ENCODE peak calls at places on chromosomes 7 and 10, in five cellular contexts. One of them, this sample, is unnamed.

GRCh38 chr7:35366167-35367155 is 112.6 kb upstream of the TBX20 start:
- DNase-seq in left ventricle myocardium inferior: no peak
- DNase-seq in IMR-90: no peak
- DNase-seq in stimulated activated naive CD8-positive, alpha-beta T cell treated with anti-CD3 and anti-CD28 coated beads, Interleukin-15, Interleukin-2, amounts not matched to agents 100 U/mL and 50 U/mL, for 24 hours: no peak
- DNase-seq in ACHN: no peak
- DNase-seq in this sample: no peak

GRCh38 chr10:101485207-101485606 is 102.8 kb downstream of the POLL start:
- DNase-seq in left ventricle myocardium inferior: no peak
- DNase-seq in IMR-90: no peak
- DNase-seq in stimulated activated naive CD8-positive, alpha-beta T cell treated with anti-CD3 and anti-CD28 coated beads, Interleukin-15, Interleukin-2, amounts not matched to agents 100 U/mL and 50 U/mL, for 24 hours: no peak
- DNase-seq in ACHN: no peak
- DNase-seq in this sample: no peak

GRCh38 chr7:3217166-3217565 is 83.9 kb upstream of the SDK1 start:
- DNase-seq in left ventricle myocardium inferior: peak
- DNase-seq in IMR-90: peak
- DNase-seq in stimulated activated naive CD8-positive, alpha-beta T cell treated with anti-CD3 and anti-CD28 coated beads, Interleukin-15, Interleukin-2, amounts not matched to agents 100 U/mL and 50 U/mL, for 24 hours: no peak
- DNase-seq in ACHN: no peak
- DNase-seq in this sample: peak

GRCh38 chr10:60414877-60415585 is 25.4 kb upstream of the ANK3 start:
- DNase-seq in left ventricle myocardium inferior: no peak
- DNase-seq in IMR-90: peak
- DNase-seq in stimulated activated naive CD8-positive, alpha-beta T cell treated with anti-CD3 and anti-CD28 coated beads, Interleukin-15, Interleukin-2, amounts not matched to agents 100 U/mL and 50 U/mL, for 24 hours: no peak
- DNase-seq in ACHN: peak
- DNase-seq in this sample: peak

GRCh38 chr7:35992436-35992835 is 160.6 kb upstream of the EEPD1 start:
- DNase-seq in left ventricle myocardium inferior: no peak
- DNase-seq in IMR-90: no peak
- DNase-seq in stimulated activated naive CD8-positive, alpha-beta T cell treated with anti-CD3 and anti-CD28 coated beads, Interleukin-15, Interleukin-2, amounts not matched to agents 100 U/mL and 50 U/mL, for 24 hours: no peak
- DNase-seq in ACHN: no peak
- DNase-seq in this sample: no peak

GRCh38 chr10:132548869-132549268 is 11.3 kb downstream of the INPP5A start:
- DNase-seq in left ventricle myocardium inferior: no peak
- DNase-seq in IMR-90: no peak
- DNase-seq in stimulated activated naive CD8-positive, alpha-beta T cell treated with anti-CD3 and anti-CD28 coated beads, Interleukin-15, Interleukin-2, amounts not matched to agents 100 U/mL and 50 U/mL, for 24 hours: no peak
- DNase-seq in ACHN: no peak
- DNase-seq in this sample: no peak

GRCh38 chr7:70042533-70042932 is 444.3 kb downstream of the AUTS2 start:
- DNase-seq in left ventricle myocardium inferior: no peak
- DNase-seq in IMR-90: no peak
- DNase-seq in stimulated activated naive CD8-positive, alpha-beta T cell treated with anti-CD3 and anti-CD28 coated beads, Interleukin-15, Interleukin-2, amounts not matched to agents 100 U/mL and 50 U/mL, for 24 hours: no peak
- DNase-seq in ACHN: peak
- DNase-seq in this sample: peak

GRCh38 chr10:49605177-49605938 is 4.8 kb upstream of the SLC18A3 start:
- DNase-seq in left ventricle myocardium inferior: no peak
- DNase-seq in IMR-90: no peak
- DNase-seq in stimulated activated naive CD8-positive, alpha-beta T cell treated with anti-CD3 and anti-CD28 coated beads, Interleukin-15, Interleukin-2, amounts not matched to agents 100 U/mL and 50 U/mL, for 24 hours: no peak
- DNase-seq in ACHN: no peak
- DNase-seq in this sample: no peak

GRCh38 chr10:8060010-8060703 is 5.7 kb downstream of the GATA3 start:
- DNase-seq in left ventricle myocardium inferior: no peak
- DNase-seq in IMR-90: peak
- DNase-seq in stimulated activated naive CD8-positive, alpha-beta T cell treated with anti-CD3 and anti-CD28 coated beads, Interleukin-15, Interleukin-2, amounts not matched to agents 100 U/mL and 50 U/mL, for 24 hours: peak
- DNase-seq in ACHN: no peak
- DNase-seq in this sample: no peak

GRCh38 chr10:34001087-34001580 is 666.7 kb upstream of the NRP1 start:
- DNase-seq in left ventricle myocardium inferior: no peak
- DNase-seq in IMR-90: no peak
- DNase-seq in stimulated activated naive CD8-positive, alpha-beta T cell treated with anti-CD3 and anti-CD28 coated beads, Interleukin-15, Interleukin-2, amounts not matched to agents 100 U/mL and 50 U/mL, for 24 hours: no peak
- DNase-seq in ACHN: no peak
- DNase-seq in this sample: no peak

GRCh38 chr7:1124816-1125602 is 35.0 kb downstream of the ZFAND2A start:
- DNase-seq in left ventricle myocardium inferior: peak
- DNase-seq in IMR-90: no peak
- DNase-seq in stimulated activated naive CD8-positive, alpha-beta T cell treated with anti-CD3 and anti-CD28 coated beads, Interleukin-15, Interleukin-2, amounts not matched to agents 100 U/mL and 50 U/mL, for 24 hours: no peak
- DNase-seq in ACHN: no peak
- DNase-seq in this sample: no peak

This sample was measured in fibroblast of pulmonary artery.